ENCODE peak calls at places on chromosome 9, in nine cellular contexts. V, P, I, R, D, F, B, C and Z are unnamed samples.

GRCh38 chr9:116337015-116337414 is 183.4 kb downstream of the PAPPA start:
- DNase-seq in B (no peak), P (no peak), V (no peak), F (peak; percentile 83), C (no peak), D (no peak), R (no peak), I (no peak), Z (no peak)

GRCh38 chr9:121807918-121808278 is 156.5 kb downstream of the DAB2IP start:
- DNase-seq in C (no peak), V (no peak), P (no peak), I (no peak), D (no peak), R (peak; percentile 13), F (no peak), B (no peak), Z (no peak)

GRCh38 chr9:78609471-78609870 is 312.5 kb downstream of the PSAT1 start:
- DNase-seq in F (no peak), D (no peak), P (no peak), R (no peak), V (no peak), I (no peak), C (no peak), B (no peak), Z (no peak)

GRCh38 chr9:126695186-126696090 is 81.7 kb downstream of the LMX1B start:
- DNase-seq in D (no peak), B (no peak), V (no peak), P (peak; percentile 52), R (no peak), F (no peak), C (no peak), I (peak; percentile 8), Z (peak; percentile 13)

GRCh38 chr9:29203216-29203930 is 1630.1 kb upstream of the C9orf72 start:
- DNase-seq in I (no peak), R (no peak), C (no peak), B (no peak), V (no peak), F (no peak), P (no peak), D (no peak), Z (no peak)

GRCh38 chr9:129336130-129336528 is 158.1 kb upstream of the IER5L start:
- DNase-seq in C (no peak), D (no peak), F (peak; percentile 46), R (no peak), V (no peak), P (no peak), B (no peak), I (no peak), Z (no peak)

GRCh38 chr9:129362287-129363098 is 184.4 kb upstream of the IER5L start:
- DNase-seq in I (peak; percentile 50), P (no peak), F (no peak), R (no peak), D (no peak), V (no peak), C (no peak), B (no peak), Z (no peak)

GRCh38 chr9:32344551-32345182 is 39.8 kb upstream of the ACO1 start:
- DNase-seq in B (no peak), R (no peak), F (peak; percentile 11), I (no peak), P (no peak), C (no peak), V (no peak), D (no peak), Z (no peak)

GRCh38 chr9:18405240-18405639 is 68.7 kb upstream of the ADAMTSL1 start:
- DNase-seq in R (no peak), I (no peak), V (no peak), C (no peak), D (no peak), P (no peak), F (no peak), B (no peak), Z (no peak)

GRCh38 chr9:130908129-130908877 is 11.7 kb upstream of the QRFP start:
- DNase-seq in I (no peak), P (no peak), V (no peak), R (no peak), D (no peak), B (no peak), C (no peak), F (no peak), Z (no peak)

GRCh38 chr9:13213337-13213736 is 66.2 kb downstream of the MPDZ start:
- DNase-seq in F (peak; percentile 47), P (no peak), R (no peak), V (no peak), B (no peak), D (no peak), C (no peak), I (no peak), Z (no peak)

GRCh38 chr9:37485389-37486255 is at the start of gene POLR1E:
- DNase-seq in C (no peak), B (peak; percentile 98), D (peak; percentile 97), F (peak; percentile 89), R (peak; percentile 83), I (peak; percentile 98), P (peak; percentile 96), V (peak; percentile 84), Z (peak; percentile 99)

GRCh38 chr9:36967997-36968396 is 66.1 kb downstream of the PAX5 start:
- DNase-seq in P (no peak), F (no peak), I (no peak), D (no peak), R (no peak), V (no peak), B (no peak), C (no peak), Z (no peak)

GRCh38 chr9:135657416-135657815 is 5.7 kb upstream of the LCN9 start:
- DNase-seq in I (no peak), V (no peak), B (no peak), F (no peak), D (no peak), R (no peak), C (no peak), P (no peak), Z (no peak)

GRCh38 chr9:135786146-135786690 is 84.2 kb downstream of the KCNT1 start:
- DNase-seq in F (no peak), B (no peak), C (no peak), D (no peak), I (no peak), R (no peak), P (no peak), V (no peak), Z (no peak)

GRCh38 chr9:78940121-78940855 is 631.5 kb upstream of the TLE4 start:
- DNase-seq in C (no peak), D (no peak), B (no peak), I (no peak), V (no peak), P (no peak), R (no peak), F (no peak), Z (no peak)

GRCh38 chr9:34744295-34745221 is 34.6 kb upstream of the CCL21 start:
- DNase-seq in R (no peak), V (peak; percentile 35), P (no peak), D (no peak), C (no peak), F (peak; percentile 58), I (peak; percentile 20), B (peak; percentile 34), Z (no peak)

GRCh38 chr9:115132648-115133047 is 14.7 kb upstream of the TNC start:
- DNase-seq in F (peak; percentile 89), B (no peak), C (no peak), D (no peak), R (no peak), I (no peak), V (no peak), P (no peak), Z (peak; percentile 42)

GRCh38 chr9:108780949-108781734 is 74.6 kb downstream of the ACTL7B start:
- DNase-seq in V (no peak), F (no peak), I (no peak), C (no peak), D (peak; percentile 22), P (no peak), R (no peak), B (no peak), Z (no peak)

GRCh38 chr9:89558948-89559347 is 45.9 kb upstream of the GADD45G start:
- DNase-seq in C (no peak), R (no peak), P (no peak), I (no peak), V (no peak), D (no peak), F (no peak), B (no peak), Z (no peak)

GRCh38 chr9:89563511-89564256 is 41.1 kb upstream of the GADD45G start:
- DNase-seq in C (no peak), P (no peak), D (no peak), R (no peak), F (no peak), B (no peak), V (no peak), I (no peak), Z (no peak)

GRCh38 chr9:89564257-89564878 is 40.4 kb upstream of the GADD45G start:
- DNase-seq in I (no peak), R (no peak), P (no peak), D (no peak), V (peak; percentile 82), C (no peak), F (no peak), B (no peak), Z (no peak)

GRCh38 chr9:89558500-89558899 is 46.3 kb upstream of the GADD45G start:
- DNase-seq in R (no peak), V (no peak), C (no peak), B (no peak), I (no peak), P (no peak), F (no peak), D (no peak), Z (no peak)

GRCh38 chr9:89562186-89562814 is 42.5 kb upstream of the GADD45G start:
- DNase-seq in F (no peak), I (no peak), C (no peak), V (no peak), P (no peak), D (no peak), B (no peak), R (no peak), Z (no peak)
- H3K4me1 ChIP-seq in F (no peaks in the 10 kb centered on the region), I (peaks cover 26% of the 10 kb centered on the region), C (no peaks in the 10 kb centered on the region), V (peaks cover 4% of the 10 kb centered on the region), P (no peaks in the 10 kb centered on the region), D (no peaks in the 10 kb centered on the region), B (no peaks in the 10 kb centered on the region), R (no peaks in the 10 kb centered on the region), Z (no peaks in the 10 kb centered on the region)

GRCh38 chr9:137394866-137395665 is 27.9 kb downstream of the EXD3 start:
- DNase-seq in F (no peak), C (no peak), V (no peak), R (no peak), B (no peak), D (no peak), P (no peak), I (no peak), Z (peak; percentile 76)
- TF ChIP-seq POLR2A in F (no peak), C (no peak), V (no peak), R (no peak), B (no peak), D (no peak), P (no peak), I (no peak), Z (no peak)

GRCh38 chr9:128244443-128245226 is 31.2 kb downstream of the GOLGA2 start:
- DNase-seq in V (no peak), F (peak; percentile 86), D (peak; percentile 65), B (peak; percentile 68), P (peak; percentile 94), R (peak; percentile 81), C (no peak), I (peak; percentile 47), Z (peak; percentile 65)
- H3K4me1 ChIP-seq in V (peaks cover 2% of the 10 kb centered on the region), F (peaks cover 26% of the 10 kb centered on the region), D (peaks cover 12% of the 10 kb centered on the region), B (peaks cover 15% of the 10 kb centered on the region), P (peaks cover 44% of the 10 kb centered on the region), R (no peaks in the 10 kb centered on the region), C (peaks cover 31% of the 10 kb centered on the region), I (no peaks in the 10 kb centered on the region), Z (peaks cover 31% of the 10 kb centered on the region)

GRCh38 chr9:85940275-85940831 is 593 bp upstream of the NAA35 start:
- DNase-seq in R (no peak), B (no peak), I (no peak), P (no peak), V (no peak), D (no peak), C (no peak), F (no peak), Z (no peak)
- TF ChIP-seq POLR2A in R (no peak), B (no peak), I (peak; percentile 98), P (no peak), V (peak; percentile 91), D (peak; percentile 86), C (no peak), F (peak; percentile 91), Z (peak; percentile 9)